ENCODE peak calls at places on chromosome 16, in six cellular contexts. One of them, this sample, is unnamed.

GRCh38 chr16:82004651-82005490 is 6.4 kb downstream of the SDR42E1 start:
- DNase-seq in IMR-90: no peak
- DNase-seq in prostate gland: no peak
- DNase-seq in transverse colon: no peak
- DNase-seq in A549: no peak
- DNase-seq in stomach: no peak
- DNase-seq in this sample: no peak

GRCh38 chr16:15907863-15908478 is 19.6 kb upstream of the CEP20 start:
- DNase-seq in IMR-90: peak; percentile 11
- DNase-seq in prostate gland: no peak
- DNase-seq in transverse colon: peak; percentile 50
- DNase-seq in A549: peak; percentile 55
- DNase-seq in stomach: peak; percentile 35
- DNase-seq in this sample: peak; percentile 39

GRCh38 chr16:85416267-85417109 is 196.6 kb upstream of the GSE1 start:
- DNase-seq in IMR-90: peak; percentile 15
- DNase-seq in prostate gland: no peak
- DNase-seq in transverse colon: peak; percentile 86
- DNase-seq in A549: peak; percentile 76
- DNase-seq in stomach: peak; percentile 88
- DNase-seq in this sample: peak; percentile 84

GRCh38 chr16:868846-869822 is 68.6 kb upstream of the GNG13 start:
- DNase-seq in IMR-90: no peak
- DNase-seq in prostate gland: no peak
- DNase-seq in transverse colon: no peak
- DNase-seq in A549: no peak
- DNase-seq in stomach: no peak
- DNase-seq in this sample: no peak

GRCh38 chr16:79358188-79358587 is 242.3 kb downstream of the MAF start:
- DNase-seq in IMR-90: no peak
- DNase-seq in prostate gland: no peak
- DNase-seq in transverse colon: no peak
- DNase-seq in A549: no peak
- DNase-seq in stomach: no peak
- DNase-seq in this sample: no peak

GRCh38 chr16:27366687-27367462 is 35.1 kb upstream of the IL21R start:
- DNase-seq in IMR-90: no peak
- DNase-seq in prostate gland: no peak
- DNase-seq in transverse colon: no peak
- DNase-seq in A549: no peak
- DNase-seq in stomach: no peak
- DNase-seq in this sample: peak; percentile 45

GRCh38 chr16:89346869-89347268 is 129.4 kb downstream of the ZNF778 start:
- DNase-seq in IMR-90: no peak
- DNase-seq in prostate gland: no peak
- DNase-seq in transverse colon: no peak
- DNase-seq in A549: no peak
- DNase-seq in stomach: no peak
- DNase-seq in this sample: no peak

GRCh38 chr16:51450913-51451312 is 299.8 kb upstream of the SALL1 start:
- DNase-seq in IMR-90: no peak
- DNase-seq in prostate gland: no peak
- DNase-seq in transverse colon: no peak
- DNase-seq in A549: no peak
- DNase-seq in stomach: no peak
- DNase-seq in this sample: no peak

GRCh38 chr16:1775006-1775845 is 2.3 kb upstream of the MRPS34 start:
- DNase-seq in IMR-90: no peak
- DNase-seq in prostate gland: no peak
- DNase-seq in transverse colon: peak; percentile 8
- DNase-seq in A549: no peak
- DNase-seq in stomach: no peak
- DNase-seq in this sample: no peak

GRCh38 chr16:10402975-10403374 is 17.1 kb downstream of the ATF7IP2 start:
- DNase-seq in IMR-90: no peak
- DNase-seq in prostate gland: no peak
- DNase-seq in transverse colon: no peak
- DNase-seq in A549: no peak
- DNase-seq in stomach: no peak
- DNase-seq in this sample: no peak

GRCh38 chr16:65700599-65700998 is 578.7 kb upstream of the CDH11 start:
- DNase-seq in IMR-90: no peak
- DNase-seq in prostate gland: no peak
- DNase-seq in transverse colon: no peak
- DNase-seq in A549: no peak
- DNase-seq in stomach: no peak
- DNase-seq in this sample: no peak

GRCh38 chr16:72787519-72788268 is 260.2 kb downstream of the ZFHX3 start:
- DNase-seq in IMR-90: peak; percentile 94
- DNase-seq in prostate gland: peak; percentile 84
- DNase-seq in transverse colon: peak; percentile 73
- DNase-seq in A549: no peak
- DNase-seq in stomach: peak; percentile 77
- DNase-seq in this sample: peak; percentile 64
- TF ChIP-seq POLR2A in IMR-90: no peak
- TF ChIP-seq POLR2A in prostate gland: no peak
- TF ChIP-seq POLR2A in transverse colon: no peak
- TF ChIP-seq POLR2A in A549: no peak
- TF ChIP-seq POLR2A in stomach: no peak
- TF ChIP-seq POLR2A in this sample: no peak

GRCh38 chr16:67229906-67230808 is 3.2 kb downstream of the TMEM208 start:
- DNase-seq in IMR-90: no peak
- DNase-seq in prostate gland: no peak
- DNase-seq in transverse colon: no peak
- DNase-seq in A549: no peak
- DNase-seq in stomach: no peak
- DNase-seq in this sample: no peak
- TF ChIP-seq POLR2A in IMR-90: no peak
- TF ChIP-seq POLR2A in prostate gland: no peak
- TF ChIP-seq POLR2A in transverse colon: no peak
- TF ChIP-seq POLR2A in A549: no peak
- TF ChIP-seq POLR2A in stomach: no peak
- TF ChIP-seq POLR2A in this sample: no peak

DNA sequence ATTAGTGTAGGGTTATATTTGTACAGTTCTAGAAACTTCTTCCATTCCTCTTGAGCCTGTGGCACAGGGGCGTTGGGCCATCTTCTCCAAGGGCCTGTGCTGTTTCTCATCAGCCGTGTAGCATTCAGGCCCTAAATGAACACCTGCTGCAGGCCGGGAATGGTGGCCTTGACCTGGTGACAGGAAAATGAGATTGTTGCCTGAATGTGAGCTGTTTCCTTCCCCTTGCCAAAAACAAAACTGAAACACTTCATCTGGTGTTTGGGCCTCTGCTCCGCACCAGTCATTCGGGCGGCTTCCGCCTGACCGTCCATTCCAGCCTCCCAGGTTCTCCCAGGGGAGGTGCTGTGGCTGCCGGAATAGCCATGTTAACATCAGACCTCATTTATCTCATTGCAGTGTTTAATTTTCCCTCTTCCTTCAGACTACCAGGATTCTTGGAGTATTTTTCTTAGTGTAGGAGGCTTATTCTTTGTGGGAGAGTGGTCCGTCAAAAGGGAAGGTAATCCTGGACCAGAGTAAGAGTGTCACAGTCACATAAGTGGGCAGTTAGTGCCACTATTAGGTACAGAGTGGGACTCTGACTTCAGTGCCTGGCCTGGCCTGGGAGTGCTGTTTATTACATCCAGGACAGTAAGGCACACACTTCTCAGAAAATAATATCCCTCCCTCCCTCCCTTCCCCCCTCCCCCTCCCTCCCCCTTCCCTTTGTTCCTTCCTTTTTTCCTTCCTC is 61.9 kb downstream of the WWP2 start:
- DNase-seq in IMR-90: no peak
- DNase-seq in prostate gland: no peak
- DNase-seq in transverse colon: peak; percentile 26
- DNase-seq in A549: no peak
- DNase-seq in stomach: peak; percentile 69
- DNase-seq in this sample: no peak
- TF ChIP-seq POLR2A in IMR-90: no peak
- TF ChIP-seq POLR2A in prostate gland: no peak
- TF ChIP-seq POLR2A in transverse colon: no peak
- TF ChIP-seq POLR2A in A549: no peak
- TF ChIP-seq POLR2A in stomach: no peak
- TF ChIP-seq POLR2A in this sample: no peak

GRCh38 chr16:3716831-3717234 is 491 bp downstream of the TRAP1 start:
- DNase-seq in IMR-90: no peak
- DNase-seq in prostate gland: no peak
- DNase-seq in transverse colon: peak; percentile 44
- DNase-seq in A549: peak; percentile 21
- DNase-seq in stomach: no peak
- DNase-seq in this sample: peak; percentile 72

GRCh38 chr16:3718019-3718391 is 681 bp upstream of the TRAP1 start:
- DNase-seq in IMR-90: no peak
- DNase-seq in prostate gland: no peak
- DNase-seq in transverse colon: no peak
- DNase-seq in A549: no peak
- DNase-seq in stomach: no peak
- DNase-seq in this sample: no peak

GRCh38 chr16:3715430-3715829 is 1.9 kb downstream of the TRAP1 start:
- DNase-seq in IMR-90: no peak
- DNase-seq in prostate gland: no peak
- DNase-seq in transverse colon: no peak
- DNase-seq in A549: no peak
- DNase-seq in stomach: no peak
- DNase-seq in this sample: no peak

GRCh38 chr16:3718628-3719027 is 1.3 kb upstream of the TRAP1 start:
- DNase-seq in IMR-90: no peak
- DNase-seq in prostate gland: no peak
- DNase-seq in transverse colon: no peak
- DNase-seq in A549: no peak
- DNase-seq in stomach: no peak
- DNase-seq in this sample: no peak

DNA sequence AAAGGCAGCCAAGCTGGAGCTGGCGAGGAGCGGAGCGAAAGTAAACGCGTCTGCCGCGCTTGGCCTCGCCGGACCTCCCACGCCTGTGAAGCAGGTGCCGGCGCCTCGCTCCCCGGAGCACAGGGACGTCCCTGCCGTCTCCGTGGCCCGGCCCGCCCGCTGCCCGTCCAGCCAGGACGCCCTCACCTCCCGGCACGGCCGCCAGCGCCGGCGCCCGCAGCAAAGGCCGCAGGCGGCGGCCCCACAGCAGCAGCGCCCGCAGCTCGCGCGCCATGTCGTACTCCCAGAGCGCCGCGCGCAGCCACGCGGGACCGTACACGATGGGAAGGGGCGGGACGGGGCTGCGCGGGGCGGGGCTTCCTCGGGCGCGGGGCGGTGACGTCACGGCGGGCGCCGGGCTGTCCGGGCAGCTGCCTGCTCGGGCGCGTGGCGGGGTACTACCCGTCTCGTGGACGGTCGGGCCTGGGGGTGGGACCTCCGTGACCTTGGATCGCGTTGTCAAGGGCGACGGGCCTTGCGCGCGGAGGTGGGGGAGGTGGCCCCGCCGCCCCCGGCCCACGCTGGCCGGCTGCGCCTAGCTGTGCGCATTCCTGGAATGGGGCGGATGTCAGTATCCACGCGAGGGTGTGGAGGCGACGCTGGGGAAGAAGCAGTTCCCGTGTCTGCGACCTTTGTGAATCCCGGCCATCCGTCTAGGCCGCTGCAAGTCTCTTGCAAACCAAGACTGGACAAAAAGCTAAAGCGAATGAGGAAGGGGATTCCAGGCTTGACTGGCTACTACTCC is at the start of gene TRAP1:
- DNase-seq in IMR-90: peak; percentile 75
- DNase-seq in prostate gland: peak; percentile 83
- DNase-seq in transverse colon: peak; percentile 91
- DNase-seq in A549: peak; percentile 82
- DNase-seq in stomach: peak; percentile 92
- DNase-seq in this sample: peak; percentile 96
- TF ChIP-seq POLR2A in IMR-90: peak; percentile 87
- TF ChIP-seq POLR2A in prostate gland: peak; percentile 57
- TF ChIP-seq POLR2A in transverse colon: peak; percentile 82
- TF ChIP-seq POLR2A in A549: peak; percentile 97
- TF ChIP-seq POLR2A in stomach: no peak
- TF ChIP-seq POLR2A in this sample: peak; percentile 89

GRCh38 chr16:48203974-48204824 is 39.9 kb upstream of the LONP2 start:
- DNase-seq in IMR-90: no peak
- DNase-seq in prostate gland: no peak
- DNase-seq in transverse colon: peak; percentile 30
- DNase-seq in A549: no peak
- DNase-seq in stomach: no peak
- DNase-seq in this sample: no peak
- TF ChIP-seq POLR2A in IMR-90: no peak
- TF ChIP-seq POLR2A in prostate gland: no peak
- TF ChIP-seq POLR2A in transverse colon: no peak
- TF ChIP-seq POLR2A in A549: no peak
- TF ChIP-seq POLR2A in stomach: no peak
- TF ChIP-seq POLR2A in this sample: no peak

DNA sequence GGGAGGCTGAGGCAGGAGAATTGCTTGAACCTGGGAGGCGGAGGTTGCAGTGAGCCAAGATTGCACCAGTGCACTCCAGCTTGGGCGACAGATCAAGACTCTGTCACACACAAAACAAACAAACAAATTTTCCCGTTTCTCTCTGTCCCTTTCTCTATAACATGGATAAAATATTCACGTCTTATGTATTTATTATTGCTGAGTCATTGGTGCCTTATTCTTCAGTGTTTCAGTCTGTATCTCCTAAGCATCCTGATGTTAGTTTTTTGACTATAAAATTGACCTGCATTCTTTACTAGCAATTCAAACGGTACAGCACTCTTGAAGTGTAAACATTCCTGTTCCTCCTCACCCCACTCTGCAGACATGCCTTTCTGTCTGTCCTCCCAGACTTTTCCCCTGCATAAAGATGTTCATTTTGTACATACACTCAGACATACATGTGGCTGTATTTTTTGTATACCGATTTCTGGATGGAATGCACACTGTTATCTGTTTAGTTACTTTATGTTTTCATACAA is 16.4 kb downstream of the DHODH start:
- DNase-seq in IMR-90: peak; percentile 4
- DNase-seq in prostate gland: no peak
- DNase-seq in transverse colon: no peak
- DNase-seq in A549: no peak
- DNase-seq in stomach: no peak
- DNase-seq in this sample: no peak
- TF ChIP-seq POLR2A in IMR-90: no peak
- TF ChIP-seq POLR2A in prostate gland: no peak
- TF ChIP-seq POLR2A in transverse colon: no peak
- TF ChIP-seq POLR2A in A549: no peak
- TF ChIP-seq POLR2A in stomach: no peak
- TF ChIP-seq POLR2A in this sample: no peak

GRCh38 chr16:13858873-13859580 is 60.9 kb upstream of the ERCC4 start:
- DNase-seq in IMR-90: no peak
- DNase-seq in prostate gland: no peak
- DNase-seq in transverse colon: no peak
- DNase-seq in A549: no peak
- DNase-seq in stomach: no peak
- DNase-seq in this sample: no peak
- TF ChIP-seq POLR2A in IMR-90: no peak
- TF ChIP-seq POLR2A in prostate gland: no peak
- TF ChIP-seq POLR2A in transverse colon: no peak
- TF ChIP-seq POLR2A in A549: no peak
- TF ChIP-seq POLR2A in stomach: no peak
- TF ChIP-seq POLR2A in this sample: no peak